ENCODE peak calls at places on chromosomes 11 and 22, in seven cellular contexts. One of them, this sample, is unnamed.

GRCh38 chr11:117441146-117441975 is 113.7 kb downstream of the CEP164 start:
- DNase-seq in stimulated activated CD4-positive, alpha-beta T cell treated with anti-CD3 and anti-CD28 coated beads, Interleukin-1b, Interleukin-23, amount 100 ng/mL, for 48 hours: no peak
- DNase-seq in stimulated activated CD8-positive, alpha-beta memory T cell treated with anti-CD3 and anti-CD28 coated beads, Interleukin-7, amount 100 ng/mL, for 1 hour: no peak
- DNase-seq in SW 1271: no peak
- DNase-seq in GM10248: no peak
- DNase-seq in ACHN: no peak
- DNase-seq in PC-9: no peak
- DNase-seq in this sample: no peak

GRCh38 chr11:114796954-114797721 is 118.8 kb downstream of the NXPE2 start:
- DNase-seq in stimulated activated CD4-positive, alpha-beta T cell treated with anti-CD3 and anti-CD28 coated beads, Interleukin-1b, Interleukin-23, amount 100 ng/mL, for 48 hours: no peak
- DNase-seq in ACHN: no peak
- DNase-seq in GM10248: no peak
- DNase-seq in PC-9: no peak
- DNase-seq in SW 1271: no peak
- DNase-seq in stimulated activated CD8-positive, alpha-beta memory T cell treated with anti-CD3 and anti-CD28 coated beads, Interleukin-7, amount 100 ng/mL, for 1 hour: no peak
- DNase-seq in this sample: no peak

GRCh38 chr11:1193326-1194230 is 29.3 kb upstream of the MUC5B start:
- DNase-seq in SW 1271: no peak
- DNase-seq in ACHN: no peak
- DNase-seq in GM10248: no peak
- DNase-seq in stimulated activated CD4-positive, alpha-beta T cell treated with anti-CD3 and anti-CD28 coated beads, Interleukin-1b, Interleukin-23, amount 100 ng/mL, for 48 hours: no peak
- DNase-seq in stimulated activated CD8-positive, alpha-beta memory T cell treated with anti-CD3 and anti-CD28 coated beads, Interleukin-7, amount 100 ng/mL, for 1 hour: no peak
- DNase-seq in PC-9: no peak
- DNase-seq in this sample: no peak

GRCh38 chr11:30107899-30108298 is 91.1 kb upstream of the KCNA4 start:
- DNase-seq in stimulated activated CD8-positive, alpha-beta memory T cell treated with anti-CD3 and anti-CD28 coated beads, Interleukin-7, amount 100 ng/mL, for 1 hour: no peak
- DNase-seq in GM10248: no peak
- DNase-seq in stimulated activated CD4-positive, alpha-beta T cell treated with anti-CD3 and anti-CD28 coated beads, Interleukin-1b, Interleukin-23, amount 100 ng/mL, for 48 hours: no peak
- DNase-seq in ACHN: peak; percentile 66
- DNase-seq in SW 1271: no peak
- DNase-seq in PC-9: peak; percentile 41
- DNase-seq in this sample: no peak

GRCh38 chr11:92475824-92476223 is 251.2 kb downstream of the FAT3 start:
- DNase-seq in ACHN: no peak
- DNase-seq in SW 1271: no peak
- DNase-seq in GM10248: no peak
- DNase-seq in PC-9: no peak
- DNase-seq in stimulated activated CD4-positive, alpha-beta T cell treated with anti-CD3 and anti-CD28 coated beads, Interleukin-1b, Interleukin-23, amount 100 ng/mL, for 48 hours: no peak
- DNase-seq in stimulated activated CD8-positive, alpha-beta memory T cell treated with anti-CD3 and anti-CD28 coated beads, Interleukin-7, amount 100 ng/mL, for 1 hour: no peak
- DNase-seq in this sample: no peak

GRCh38 chr11:912266-912665 is 1.7 kb upstream of the CHID1 start:
- DNase-seq in stimulated activated CD8-positive, alpha-beta memory T cell treated with anti-CD3 and anti-CD28 coated beads, Interleukin-7, amount 100 ng/mL, for 1 hour: no peak
- DNase-seq in SW 1271: no peak
- DNase-seq in ACHN: no peak
- DNase-seq in stimulated activated CD4-positive, alpha-beta T cell treated with anti-CD3 and anti-CD28 coated beads, Interleukin-1b, Interleukin-23, amount 100 ng/mL, for 48 hours: no peak
- DNase-seq in GM10248: no peak
- DNase-seq in PC-9: no peak
- DNase-seq in this sample: no peak

GRCh38 chr11:62611705-62612365 is 740 bp downstream of the EML3 start:
- DNase-seq in SW 1271: peak; percentile 50
- DNase-seq in stimulated activated CD8-positive, alpha-beta memory T cell treated with anti-CD3 and anti-CD28 coated beads, Interleukin-7, amount 100 ng/mL, for 1 hour: no peak
- DNase-seq in GM10248: peak; percentile 66
- DNase-seq in PC-9: no peak
- DNase-seq in ACHN: peak; percentile 51
- DNase-seq in stimulated activated CD4-positive, alpha-beta T cell treated with anti-CD3 and anti-CD28 coated beads, Interleukin-1b, Interleukin-23, amount 100 ng/mL, for 48 hours: peak; percentile 55
- DNase-seq in this sample: no peak

GRCh38 chr11:62536301-62536957 is 10.2 kb downstream of the AHNAK start:
- DNase-seq in SW 1271: no peak
- DNase-seq in ACHN: no peak
- DNase-seq in PC-9: no peak
- DNase-seq in stimulated activated CD4-positive, alpha-beta T cell treated with anti-CD3 and anti-CD28 coated beads, Interleukin-1b, Interleukin-23, amount 100 ng/mL, for 48 hours: no peak
- DNase-seq in stimulated activated CD8-positive, alpha-beta memory T cell treated with anti-CD3 and anti-CD28 coated beads, Interleukin-7, amount 100 ng/mL, for 1 hour: no peak
- DNase-seq in GM10248: no peak
- DNase-seq in this sample: no peak

GRCh38 chr11:8766043-8766992 is 83.7 kb downstream of the RPL27A start:
- DNase-seq in ACHN: no peak
- DNase-seq in PC-9: no peak
- DNase-seq in stimulated activated CD4-positive, alpha-beta T cell treated with anti-CD3 and anti-CD28 coated beads, Interleukin-1b, Interleukin-23, amount 100 ng/mL, for 48 hours: no peak
- DNase-seq in GM10248: no peak
- DNase-seq in stimulated activated CD8-positive, alpha-beta memory T cell treated with anti-CD3 and anti-CD28 coated beads, Interleukin-7, amount 100 ng/mL, for 1 hour: no peak
- DNase-seq in SW 1271: no peak
- DNase-seq in this sample: no peak

GRCh38 chr11:90250970-90251369 is 28.1 kb upstream of the CHORDC1 start:
- DNase-seq in GM10248: no peak
- DNase-seq in ACHN: no peak
- DNase-seq in stimulated activated CD4-positive, alpha-beta T cell treated with anti-CD3 and anti-CD28 coated beads, Interleukin-1b, Interleukin-23, amount 100 ng/mL, for 48 hours: peak; percentile 14
- DNase-seq in PC-9: no peak
- DNase-seq in stimulated activated CD8-positive, alpha-beta memory T cell treated with anti-CD3 and anti-CD28 coated beads, Interleukin-7, amount 100 ng/mL, for 1 hour: no peak
- DNase-seq in SW 1271: no peak
- DNase-seq in this sample: no peak

GRCh38 chr22:17451251-17451765 is 82.0 kb downstream of the CECR2 start:
- DNase-seq in ACHN: no peak
- DNase-seq in GM10248: no peak
- DNase-seq in stimulated activated CD4-positive, alpha-beta T cell treated with anti-CD3 and anti-CD28 coated beads, Interleukin-1b, Interleukin-23, amount 100 ng/mL, for 48 hours: no peak
- DNase-seq in stimulated activated CD8-positive, alpha-beta memory T cell treated with anti-CD3 and anti-CD28 coated beads, Interleukin-7, amount 100 ng/mL, for 1 hour: no peak
- DNase-seq in PC-9: no peak
- DNase-seq in SW 1271: no peak
- DNase-seq in this sample: no peak

GRCh38 chr11:37747121-37747520 is 1149.1 kb upstream of the RAG2 start:
- DNase-seq in SW 1271: no peak
- DNase-seq in GM10248: no peak
- DNase-seq in ACHN: no peak
- DNase-seq in stimulated activated CD8-positive, alpha-beta memory T cell treated with anti-CD3 and anti-CD28 coated beads, Interleukin-7, amount 100 ng/mL, for 1 hour: no peak
- DNase-seq in stimulated activated CD4-positive, alpha-beta T cell treated with anti-CD3 and anti-CD28 coated beads, Interleukin-1b, Interleukin-23, amount 100 ng/mL, for 48 hours: no peak
- DNase-seq in PC-9: no peak
- DNase-seq in this sample: no peak

GRCh38 chr11:27485930-27486773 is 13.6 kb upstream of the LGR4 start:
- DNase-seq in GM10248: peak; percentile 43
- DNase-seq in stimulated activated CD8-positive, alpha-beta memory T cell treated with anti-CD3 and anti-CD28 coated beads, Interleukin-7, amount 100 ng/mL, for 1 hour: no peak
- DNase-seq in SW 1271: peak; percentile 61
- DNase-seq in ACHN: peak; percentile 65
- DNase-seq in stimulated activated CD4-positive, alpha-beta T cell treated with anti-CD3 and anti-CD28 coated beads, Interleukin-1b, Interleukin-23, amount 100 ng/mL, for 48 hours: no peak
- DNase-seq in PC-9: peak; percentile 54
- DNase-seq in this sample: no peak

GRCh38 chr11:122140535-122140934 is 24.5 kb upstream of the BLID start:
- DNase-seq in ACHN: no peak
- DNase-seq in stimulated activated CD4-positive, alpha-beta T cell treated with anti-CD3 and anti-CD28 coated beads, Interleukin-1b, Interleukin-23, amount 100 ng/mL, for 48 hours: no peak
- DNase-seq in stimulated activated CD8-positive, alpha-beta memory T cell treated with anti-CD3 and anti-CD28 coated beads, Interleukin-7, amount 100 ng/mL, for 1 hour: no peak
- DNase-seq in GM10248: no peak
- DNase-seq in SW 1271: peak; percentile 84
- DNase-seq in PC-9: peak; percentile 72
- DNase-seq in this sample: no peak

GRCh38 chr11:6357222-6357621 is 33.1 kb upstream of the SMPD1 start:
- DNase-seq in stimulated activated CD8-positive, alpha-beta memory T cell treated with anti-CD3 and anti-CD28 coated beads, Interleukin-7, amount 100 ng/mL, for 1 hour: no peak
- DNase-seq in SW 1271: no peak
- DNase-seq in ACHN: peak; percentile 52
- DNase-seq in GM10248: no peak
- DNase-seq in stimulated activated CD4-positive, alpha-beta T cell treated with anti-CD3 and anti-CD28 coated beads, Interleukin-1b, Interleukin-23, amount 100 ng/mL, for 48 hours: peak; percentile 72
- DNase-seq in PC-9: no peak
- DNase-seq in this sample: no peak

GRCh38 chr11:5688482-5688881 is 1.1 kb upstream of the TRIM22 start:
- DNase-seq in GM10248: no peak
- DNase-seq in stimulated activated CD8-positive, alpha-beta memory T cell treated with anti-CD3 and anti-CD28 coated beads, Interleukin-7, amount 100 ng/mL, for 1 hour: no peak
- DNase-seq in PC-9: no peak
- DNase-seq in ACHN: no peak
- DNase-seq in SW 1271: no peak
- DNase-seq in stimulated activated CD4-positive, alpha-beta T cell treated with anti-CD3 and anti-CD28 coated beads, Interleukin-1b, Interleukin-23, amount 100 ng/mL, for 48 hours: no peak
- DNase-seq in this sample: no peak

GRCh38 chr11:33507967-33508366 is 192.7 kb downstream of the C11orf91 start:
- DNase-seq in PC-9: peak; percentile 50
- DNase-seq in stimulated activated CD8-positive, alpha-beta memory T cell treated with anti-CD3 and anti-CD28 coated beads, Interleukin-7, amount 100 ng/mL, for 1 hour: no peak
- DNase-seq in ACHN: no peak
- DNase-seq in GM10248: no peak
- DNase-seq in SW 1271: no peak
- DNase-seq in stimulated activated CD4-positive, alpha-beta T cell treated with anti-CD3 and anti-CD28 coated beads, Interleukin-1b, Interleukin-23, amount 100 ng/mL, for 48 hours: no peak
- DNase-seq in this sample: no peak

GRCh38 chr11:124875943-124876817 is 10.9 kb downstream of the ROBO3 start:
- DNase-seq in ACHN: peak; percentile 88
- DNase-seq in SW 1271: peak; percentile 88
- DNase-seq in PC-9: no peak
- DNase-seq in stimulated activated CD4-positive, alpha-beta T cell treated with anti-CD3 and anti-CD28 coated beads, Interleukin-1b, Interleukin-23, amount 100 ng/mL, for 48 hours: peak; percentile 78
- DNase-seq in stimulated activated CD8-positive, alpha-beta memory T cell treated with anti-CD3 and anti-CD28 coated beads, Interleukin-7, amount 100 ng/mL, for 1 hour: peak; percentile 37
- DNase-seq in GM10248: peak; percentile 91
- DNase-seq in this sample: no peak

GRCh38 chr11:73184953-73185671 is 33.0 kb upstream of the P2RY2 start:
- DNase-seq in GM10248: peak; percentile 72
- DNase-seq in ACHN: peak; percentile 66
- DNase-seq in stimulated activated CD8-positive, alpha-beta memory T cell treated with anti-CD3 and anti-CD28 coated beads, Interleukin-7, amount 100 ng/mL, for 1 hour: peak; percentile 8
- DNase-seq in stimulated activated CD4-positive, alpha-beta T cell treated with anti-CD3 and anti-CD28 coated beads, Interleukin-1b, Interleukin-23, amount 100 ng/mL, for 48 hours: peak; percentile 59
- DNase-seq in SW 1271: peak; percentile 51
- DNase-seq in PC-9: peak; percentile 80
- DNase-seq in this sample: no peak

GRCh38 chr22:19169002-19169946 is 9.3 kb downstream of the SLC25A1 start:
- DNase-seq in stimulated activated CD8-positive, alpha-beta memory T cell treated with anti-CD3 and anti-CD28 coated beads, Interleukin-7, amount 100 ng/mL, for 1 hour: no peak
- DNase-seq in ACHN: no peak
- DNase-seq in PC-9: no peak
- DNase-seq in GM10248: no peak
- DNase-seq in stimulated activated CD4-positive, alpha-beta T cell treated with anti-CD3 and anti-CD28 coated beads, Interleukin-1b, Interleukin-23, amount 100 ng/mL, for 48 hours: no peak
- DNase-seq in SW 1271: no peak
- DNase-seq in this sample: no peak

GRCh38 chr11:60809249-60809648 is 24.1 kb downstream of the MS4A10 start:
- DNase-seq in GM10248: no peak
- DNase-seq in ACHN: no peak
- DNase-seq in stimulated activated CD4-positive, alpha-beta T cell treated with anti-CD3 and anti-CD28 coated beads, Interleukin-1b, Interleukin-23, amount 100 ng/mL, for 48 hours: no peak
- DNase-seq in PC-9: no peak
- DNase-seq in stimulated activated CD8-positive, alpha-beta memory T cell treated with anti-CD3 and anti-CD28 coated beads, Interleukin-7, amount 100 ng/mL, for 1 hour: no peak
- DNase-seq in SW 1271: no peak
- DNase-seq in this sample: no peak

GRCh38 chr11:90884181-90884580 is 661.3 kb upstream of the CHORDC1 start:
- DNase-seq in PC-9: no peak
- DNase-seq in stimulated activated CD8-positive, alpha-beta memory T cell treated with anti-CD3 and anti-CD28 coated beads, Interleukin-7, amount 100 ng/mL, for 1 hour: no peak
- DNase-seq in SW 1271: no peak
- DNase-seq in stimulated activated CD4-positive, alpha-beta T cell treated with anti-CD3 and anti-CD28 coated beads, Interleukin-1b, Interleukin-23, amount 100 ng/mL, for 48 hours: no peak
- DNase-seq in ACHN: no peak
- DNase-seq in GM10248: no peak
- DNase-seq in this sample: no peak

GRCh38 chr11:19524171-19524671 is 188.4 kb upstream of the NAV2 start:
- DNase-seq in stimulated activated CD4-positive, alpha-beta T cell treated with anti-CD3 and anti-CD28 coated beads, Interleukin-1b, Interleukin-23, amount 100 ng/mL, for 48 hours: no peak
- DNase-seq in SW 1271: no peak
- DNase-seq in GM10248: no peak
- DNase-seq in stimulated activated CD8-positive, alpha-beta memory T cell treated with anti-CD3 and anti-CD28 coated beads, Interleukin-7, amount 100 ng/mL, for 1 hour: no peak
- DNase-seq in ACHN: no peak
- DNase-seq in PC-9: no peak
- DNase-seq in this sample: no peak

GRCh38 chr11:47143322-47143721 is 33.4 kb downstream of the ARFGAP2 start:
- DNase-seq in SW 1271: no peak
- DNase-seq in stimulated activated CD8-positive, alpha-beta memory T cell treated with anti-CD3 and anti-CD28 coated beads, Interleukin-7, amount 100 ng/mL, for 1 hour: no peak
- DNase-seq in GM10248: no peak
- DNase-seq in PC-9: peak; percentile 75
- DNase-seq in ACHN: no peak
- DNase-seq in stimulated activated CD4-positive, alpha-beta T cell treated with anti-CD3 and anti-CD28 coated beads, Interleukin-1b, Interleukin-23, amount 100 ng/mL, for 48 hours: no peak
- DNase-seq in this sample: no peak

GRCh38 chr11:47189100-47189834 is 3.0 kb upstream of the PACSIN3 start:
- DNase-seq in PC-9: peak; percentile 100
- DNase-seq in stimulated activated CD4-positive, alpha-beta T cell treated with anti-CD3 and anti-CD28 coated beads, Interleukin-1b, Interleukin-23, amount 100 ng/mL, for 48 hours: no peak
- DNase-seq in SW 1271: peak; percentile 12
- DNase-seq in ACHN: peak; percentile 26
- DNase-seq in stimulated activated CD8-positive, alpha-beta memory T cell treated with anti-CD3 and anti-CD28 coated beads, Interleukin-7, amount 100 ng/mL, for 1 hour: no peak
- DNase-seq in GM10248: no peak
- DNase-seq in this sample: no peak

GRCh38 chr22:28627791-28628190 is 51.8 kb downstream of the TTC28 start:
- DNase-seq in PC-9: no peak
- DNase-seq in SW 1271: no peak
- DNase-seq in GM10248: no peak
- DNase-seq in stimulated activated CD4-positive, alpha-beta T cell treated with anti-CD3 and anti-CD28 coated beads, Interleukin-1b, Interleukin-23, amount 100 ng/mL, for 48 hours: no peak
- DNase-seq in stimulated activated CD8-positive, alpha-beta memory T cell treated with anti-CD3 and anti-CD28 coated beads, Interleukin-7, amount 100 ng/mL, for 1 hour: no peak
- DNase-seq in ACHN: no peak
- DNase-seq in this sample: no peak

GRCh38 chr11:71518506-71519471 is 8.3 kb upstream of the KRTAP5-7 start:
- DNase-seq in PC-9: no peak
- DNase-seq in SW 1271: no peak
- DNase-seq in ACHN: no peak
- DNase-seq in stimulated activated CD4-positive, alpha-beta T cell treated with anti-CD3 and anti-CD28 coated beads, Interleukin-1b, Interleukin-23, amount 100 ng/mL, for 48 hours: no peak
- DNase-seq in GM10248: no peak
- DNase-seq in stimulated activated CD8-positive, alpha-beta memory T cell treated with anti-CD3 and anti-CD28 coated beads, Interleukin-7, amount 100 ng/mL, for 1 hour: no peak
- DNase-seq in this sample: no peak

GRCh38 chr11:16839821-16840220 is 101.4 kb downstream of the C11orf58 start:
- DNase-seq in GM10248: no peak
- DNase-seq in ACHN: no peak
- DNase-seq in stimulated activated CD4-positive, alpha-beta T cell treated with anti-CD3 and anti-CD28 coated beads, Interleukin-1b, Interleukin-23, amount 100 ng/mL, for 48 hours: no peak
- DNase-seq in stimulated activated CD8-positive, alpha-beta memory T cell treated with anti-CD3 and anti-CD28 coated beads, Interleukin-7, amount 100 ng/mL, for 1 hour: no peak
- DNase-seq in PC-9: no peak
- DNase-seq in SW 1271: no peak
- DNase-seq in this sample: no peak

GRCh38 chr11:23903044-23903704 is 593.7 kb upstream of the LUZP2 start:
- DNase-seq in stimulated activated CD4-positive, alpha-beta T cell treated with anti-CD3 and anti-CD28 coated beads, Interleukin-1b, Interleukin-23, amount 100 ng/mL, for 48 hours: no peak
- DNase-seq in GM10248: no peak
- DNase-seq in ACHN: peak; percentile 83
- DNase-seq in stimulated activated CD8-positive, alpha-beta memory T cell treated with anti-CD3 and anti-CD28 coated beads, Interleukin-7, amount 100 ng/mL, for 1 hour: no peak
- DNase-seq in SW 1271: peak; percentile 94
- DNase-seq in PC-9: peak; percentile 37
- DNase-seq in this sample: no peak

GRCh38 chr11:109511598-109511997 is 89.6 kb downstream of the C11orf87 start:
- DNase-seq in PC-9: no peak
- DNase-seq in ACHN: no peak
- DNase-seq in stimulated activated CD8-positive, alpha-beta memory T cell treated with anti-CD3 and anti-CD28 coated beads, Interleukin-7, amount 100 ng/mL, for 1 hour: no peak
- DNase-seq in stimulated activated CD4-positive, alpha-beta T cell treated with anti-CD3 and anti-CD28 coated beads, Interleukin-1b, Interleukin-23, amount 100 ng/mL, for 48 hours: no peak
- DNase-seq in GM10248: no peak
- DNase-seq in SW 1271: no peak
- DNase-seq in this sample: no peak

GRCh38 chr11:32374261-32374711 is 61.1 kb downstream of the WT1 start:
- DNase-seq in PC-9: no peak
- DNase-seq in GM10248: peak; percentile 65
- DNase-seq in ACHN: peak; percentile 4
- DNase-seq in stimulated activated CD8-positive, alpha-beta memory T cell treated with anti-CD3 and anti-CD28 coated beads, Interleukin-7, amount 100 ng/mL, for 1 hour: no peak
- DNase-seq in stimulated activated CD4-positive, alpha-beta T cell treated with anti-CD3 and anti-CD28 coated beads, Interleukin-1b, Interleukin-23, amount 100 ng/mL, for 48 hours: peak; percentile 56
- DNase-seq in SW 1271: no peak
- DNase-seq in this sample: no peak

GRCh38 chr11:1078191-1078601 is 3.5 kb downstream of the MUC2 start:
- DNase-seq in GM10248: no peak
- DNase-seq in stimulated activated CD8-positive, alpha-beta memory T cell treated with anti-CD3 and anti-CD28 coated beads, Interleukin-7, amount 100 ng/mL, for 1 hour: no peak
- DNase-seq in PC-9: no peak
- DNase-seq in ACHN: no peak
- DNase-seq in SW 1271: no peak
- DNase-seq in stimulated activated CD4-positive, alpha-beta T cell treated with anti-CD3 and anti-CD28 coated beads, Interleukin-1b, Interleukin-23, amount 100 ng/mL, for 48 hours: no peak
- DNase-seq in this sample: no peak

GRCh38 chr22:19115628-19116027 is 6.6 kb downstream of the DGCR2 start:
- DNase-seq in stimulated activated CD4-positive, alpha-beta T cell treated with anti-CD3 and anti-CD28 coated beads, Interleukin-1b, Interleukin-23, amount 100 ng/mL, for 48 hours: no peak
- DNase-seq in ACHN: no peak
- DNase-seq in stimulated activated CD8-positive, alpha-beta memory T cell treated with anti-CD3 and anti-CD28 coated beads, Interleukin-7, amount 100 ng/mL, for 1 hour: no peak
- DNase-seq in PC-9: no peak
- DNase-seq in SW 1271: no peak
- DNase-seq in GM10248: no peak
- DNase-seq in this sample: no peak

GRCh38 chr11:110435780-110436717 is 6.3 kb downstream of the FDX1 start:
- DNase-seq in SW 1271: no peak
- DNase-seq in ACHN: no peak
- DNase-seq in GM10248: no peak
- DNase-seq in stimulated activated CD8-positive, alpha-beta memory T cell treated with anti-CD3 and anti-CD28 coated beads, Interleukin-7, amount 100 ng/mL, for 1 hour: no peak
- DNase-seq in stimulated activated CD4-positive, alpha-beta T cell treated with anti-CD3 and anti-CD28 coated beads, Interleukin-1b, Interleukin-23, amount 100 ng/mL, for 48 hours: no peak
- DNase-seq in PC-9: no peak
- DNase-seq in this sample: no peak

This sample was measured in cerebellar nuclear complex.